ENCODE peak calls at places on chromosomes 7 and 10, in five cellular contexts. U is NCI-H446; W is activated naive CD4-positive, alpha-beta T cell treated with anti-CD3 and anti-CD28 coated beads, Interleukin-2, amount 10 ng/mL, durations not matched to agents 7 days and 5 days; V is Right ventricle myocardium inferior; K is stimulated activated CD8-positive, alpha-beta memory T cell treated with anti-CD3 and anti-CD28 coated beads, Interleukin-15, amount 100 ng/mL, for 1 hour. Q is an unnamed sample.

GRCh38 chr10:71393841-71394475 is 2.8 kb upstream of the CDH23 start:
- DNase-seq in K (no peak), V (no peak), U (no peak), W (no peak), Q (no peak)

GRCh38 chr7:51040777-51041176 is 258.1 kb upstream of the GRB10 start:
- DNase-seq in W (no peak), V (no peak), K (no peak), U (no peak), Q (no peak)

GRCh38 chr7:26013551-26014083 is 138.4 kb upstream of the NFE2L3 start:
- DNase-seq in V (no peak), W (no peak), K (no peak), U (peak), Q (no peak)

GRCh38 chr10:45040921-45041320 is 40.2 kb downstream of the ZNF22 start:
- DNase-seq in W (no peak), V (no peak), K (no peak), U (no peak), Q (no peak)

GRCh38 chr10:131732631-131733127 is 168.1 kb upstream of the PPP2R2D start:
- DNase-seq in V (no peak), K (no peak), W (no peak), U (no peak), Q (no peak)

GRCh38 chr10:78621183-78621789 is 447.5 kb upstream of the ZMIZ1 start:
- DNase-seq in K (no peak), W (no peak), U (no peak), V (no peak), Q (no peak)

GRCh38 chr10:28711079-28711478 is 33.8 kb downstream of the BAMBI start:
- DNase-seq in W (no peak), K (no peak), U (no peak), V (no peak), Q (no peak)

GRCh38 chr7:30906520-30907240 is 5.0 kb upstream of the AQP1 start:
- DNase-seq in U (no peak), W (no peak), V (no peak), K (no peak), Q (no peak)

GRCh38 chr7:96067321-96067720 is 254.6 kb downstream of the SLC25A13 start:
- DNase-seq in K (no peak), W (no peak), V (no peak), U (no peak), Q (no peak)

GRCh38 chr7:85733163-85733915 is 546.5 kb upstream of the SEMA3D start:
- DNase-seq in W (no peak), K (no peak), V (no peak), U (no peak), Q (no peak)

GRCh38 chr10:69069090-69070042 is 18.5 kb upstream of the SRGN start:
- DNase-seq in W (no peak), V (no peak), U (no peak), K (no peak), Q (no peak)

GRCh38 chr7:134351424-134351823 is 34.7 kb upstream of the SLC35B4 start:
- DNase-seq in U (no peak), K (no peak), W (no peak), V (no peak), Q (no peak)

GRCh38 chr7:139731802-139732470 is 45.9 kb downstream of the HIPK2 start:
- DNase-seq in K (no peak), U (no peak), W (no peak), V (peak), Q (peak)

GRCh38 chr10:103666109-103666508 is 172.6 kb downstream of the NEURL1 start:
- DNase-seq in W (peak), V (no peak), K (no peak), U (no peak), Q (no peak)

GRCh38 chr10:7810443-7810842 is 7.9 kb upstream of the TAF3 start:
- DNase-seq in W (no peak), U (no peak), V (no peak), K (no peak), Q (no peak)

GRCh38 chr10:61529208-61529607 is 76.0 kb upstream of the TMEM26 start:
- DNase-seq in V (no peak), W (no peak), K (no peak), U (no peak), Q (no peak)

GRCh38 chr7:136878878-136879277 is 10.4 kb downstream of the CHRM2 start:
- DNase-seq in K (no peak), W (no peak), U (no peak), V (no peak), Q (no peak)